ENCODE peak calls at places on chromosomes 6 and 20, in seven cellular contexts. One of them, this sample, is unnamed.

GRCh38 chr20:2449386-2449785 is 21.2 kb downstream of the SNRPB start:
- DNase-seq in A549: no peak
- DNase-seq in GM12865: no peak
- DNase-seq in psoas muscle: no peak
- DNase-seq in fibroblast of mammary gland: no peak
- DNase-seq in hepatocyte: no peak
- DNase-seq in PC-9: no peak
- DNase-seq in this sample: no peak

GRCh38 chr6:88565409-88565811 is 398.0 kb downstream of the RNGTT start:
- DNase-seq in A549: no peak
- DNase-seq in GM12865: no peak
- DNase-seq in psoas muscle: no peak
- DNase-seq in fibroblast of mammary gland: no peak
- DNase-seq in hepatocyte: no peak
- DNase-seq in PC-9: no peak
- DNase-seq in this sample: no peak

GRCh38 chr6:53794073-53794719 is 609 bp upstream of the LRRC1 start:
- DNase-seq in A549: peak; percentile 70
- DNase-seq in GM12865: peak; percentile 71
- DNase-seq in psoas muscle: peak; percentile 43
- DNase-seq in fibroblast of mammary gland: peak; percentile 75
- DNase-seq in hepatocyte: peak; percentile 90
- DNase-seq in PC-9: no peak
- DNase-seq in this sample: no peak

GRCh38 chr6:148513145-148514071 is 170.8 kb downstream of the SASH1 start:
- DNase-seq in A549: no peak
- DNase-seq in GM12865: no peak
- DNase-seq in psoas muscle: peak; percentile 40
- DNase-seq in fibroblast of mammary gland: peak; percentile 83
- DNase-seq in hepatocyte: no peak
- DNase-seq in PC-9: no peak
- DNase-seq in this sample: no peak

GRCh38 chr20:4069741-4070140 is 54.4 kb upstream of the RNF24 start:
- DNase-seq in A549: no peak
- DNase-seq in GM12865: no peak
- DNase-seq in psoas muscle: no peak
- DNase-seq in fibroblast of mammary gland: peak; percentile 85
- DNase-seq in hepatocyte: no peak
- DNase-seq in PC-9: no peak
- DNase-seq in this sample: no peak

GRCh38 chr6:37807656-37808055 is 11.9 kb upstream of the ZFAND3 start:
- DNase-seq in A549: no peak
- DNase-seq in GM12865: no peak
- DNase-seq in psoas muscle: peak; percentile 35
- DNase-seq in fibroblast of mammary gland: no peak
- DNase-seq in hepatocyte: no peak
- DNase-seq in PC-9: no peak
- DNase-seq in this sample: no peak

GRCh38 chr20:22716824-22717351 is 132.5 kb upstream of the FOXA2 start:
- DNase-seq in A549: peak; percentile 56
- DNase-seq in GM12865: no peak
- DNase-seq in psoas muscle: no peak
- DNase-seq in fibroblast of mammary gland: no peak
- DNase-seq in hepatocyte: no peak
- DNase-seq in PC-9: peak; percentile 81
- DNase-seq in this sample: no peak

GRCh38 chr20:37383229-37383989 is 37.5 kb downstream of the SRC start:
- DNase-seq in A549: peak; percentile 97
- DNase-seq in GM12865: no peak
- DNase-seq in psoas muscle: no peak
- DNase-seq in fibroblast of mammary gland: peak; percentile 85
- DNase-seq in hepatocyte: peak; percentile 28
- DNase-seq in PC-9: peak; percentile 24
- DNase-seq in this sample: no peak

GRCh38 chr6:41755895-41756294 is 8.7 kb upstream of the PGC start:
- DNase-seq in A549: no peak
- DNase-seq in GM12865: no peak
- DNase-seq in psoas muscle: no peak
- DNase-seq in fibroblast of mammary gland: no peak
- DNase-seq in hepatocyte: no peak
- DNase-seq in PC-9: no peak
- DNase-seq in this sample: no peak

GRCh38 chr6:124056884-124057283 is 253.2 kb downstream of the NKAIN2 start:
- DNase-seq in A549: no peak
- DNase-seq in GM12865: no peak
- DNase-seq in psoas muscle: no peak
- DNase-seq in fibroblast of mammary gland: no peak
- DNase-seq in hepatocyte: no peak
- DNase-seq in PC-9: no peak
- DNase-seq in this sample: no peak

GRCh38 chr20:17969884-17970409 is 1.1 kb downstream of the MGME1 start:
- DNase-seq in A549: no peak
- DNase-seq in GM12865: peak; percentile 82
- DNase-seq in psoas muscle: peak; percentile 26
- DNase-seq in fibroblast of mammary gland: peak; percentile 76
- DNase-seq in hepatocyte: peak; percentile 54
- DNase-seq in PC-9: no peak
- DNase-seq in this sample: no peak

GRCh38 chr6:36875250-36875633 is 639 bp upstream of the PPIL1 start:
- DNase-seq in A549: no peak
- DNase-seq in GM12865: no peak
- DNase-seq in psoas muscle: no peak
- DNase-seq in fibroblast of mammary gland: no peak
- DNase-seq in hepatocyte: no peak
- DNase-seq in PC-9: no peak
- DNase-seq in this sample: no peak

GRCh38 chr6:149608381-149608982 is 40.0 kb downstream of the KATNA1 start:
- DNase-seq in A549: no peak
- DNase-seq in GM12865: no peak
- DNase-seq in psoas muscle: no peak
- DNase-seq in fibroblast of mammary gland: no peak
- DNase-seq in hepatocyte: no peak
- DNase-seq in PC-9: no peak
- DNase-seq in this sample: no peak

GRCh38 chr6:42404494-42404893 is 47.2 kb downstream of the TRERF1 start:
- DNase-seq in A549: peak; percentile 53
- DNase-seq in GM12865: no peak
- DNase-seq in psoas muscle: peak; percentile 27
- DNase-seq in fibroblast of mammary gland: peak; percentile 80
- DNase-seq in hepatocyte: peak; percentile 80
- DNase-seq in PC-9: peak; percentile 78
- DNase-seq in this sample: no peak

GRCh38 chr6:132511159-132511835 is 1.6 kb downstream of the STX7 start:
- DNase-seq in A549: peak; percentile 2
- DNase-seq in GM12865: peak; percentile 59
- DNase-seq in psoas muscle: no peak
- DNase-seq in fibroblast of mammary gland: peak; percentile 28
- DNase-seq in hepatocyte: peak; percentile 47
- DNase-seq in PC-9: no peak
- DNase-seq in this sample: no peak

GRCh38 chr6:30564114-30564513 is 7.0 kb downstream of the PRR3 start:
- DNase-seq in A549: no peak
- DNase-seq in GM12865: no peak
- DNase-seq in psoas muscle: no peak
- DNase-seq in fibroblast of mammary gland: no peak
- DNase-seq in hepatocyte: no peak
- DNase-seq in PC-9: no peak
- DNase-seq in this sample: no peak

GRCh38 chr20:5131502-5131901 is 4.7 kb downstream of the CDS2 start:
- DNase-seq in A549: no peak
- DNase-seq in GM12865: peak; percentile 70
- DNase-seq in psoas muscle: no peak
- DNase-seq in fibroblast of mammary gland: no peak
- DNase-seq in hepatocyte: no peak
- DNase-seq in PC-9: no peak
- DNase-seq in this sample: no peak

GRCh38 chr6:47766445-47766844 is 15.4 kb upstream of the OPN5 start:
- DNase-seq in A549: no peak
- DNase-seq in GM12865: no peak
- DNase-seq in psoas muscle: no peak
- DNase-seq in fibroblast of mammary gland: no peak
- DNase-seq in hepatocyte: no peak
- DNase-seq in PC-9: no peak
- DNase-seq in this sample: no peak

GRCh38 chr6:125839879-125840278 is 49.1 kb downstream of the NCOA7 start:
- DNase-seq in A549: no peak
- DNase-seq in GM12865: no peak
- DNase-seq in psoas muscle: no peak
- DNase-seq in fibroblast of mammary gland: no peak
- DNase-seq in hepatocyte: no peak
- DNase-seq in PC-9: no peak
- DNase-seq in this sample: no peak

GRCh38 chr6:20377623-20378265 is 23.9 kb upstream of the E2F3 start:
- DNase-seq in A549: no peak
- DNase-seq in GM12865: peak; percentile 23
- DNase-seq in psoas muscle: no peak
- DNase-seq in fibroblast of mammary gland: peak; percentile 40
- DNase-seq in hepatocyte: no peak
- DNase-seq in PC-9: no peak
- DNase-seq in this sample: peak; percentile 45

DNA sequence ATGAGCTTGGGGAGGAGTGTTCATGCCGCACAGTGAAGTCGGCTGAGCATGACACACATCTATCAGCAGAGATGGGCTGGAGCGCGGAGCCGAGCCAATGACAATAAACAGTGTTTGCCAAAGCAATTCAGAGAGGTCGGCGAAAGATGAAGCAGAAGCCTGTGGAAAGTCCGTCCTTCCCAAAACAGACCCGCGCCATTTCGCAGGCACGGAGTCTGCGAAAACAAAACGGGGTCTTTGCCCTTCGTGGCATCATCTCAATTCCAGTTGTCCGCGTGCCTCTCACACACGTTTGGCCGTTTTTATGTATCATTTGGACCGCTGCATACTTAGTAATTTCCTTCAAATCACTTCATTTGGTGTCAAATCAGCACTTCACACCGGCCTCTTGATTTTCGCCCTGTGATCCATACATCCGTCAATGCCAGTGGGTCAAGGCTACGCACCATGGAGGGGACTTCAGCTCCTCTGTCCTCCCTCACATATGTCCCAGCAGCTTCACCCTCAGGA is 71.3 kb downstream of the SULF2 start:
- DNase-seq in A549: no peak
- DNase-seq in GM12865: no peak
- DNase-seq in psoas muscle: peak; percentile 52
- DNase-seq in fibroblast of mammary gland: peak; percentile 51
- DNase-seq in hepatocyte: no peak
- DNase-seq in PC-9: no peak
- DNase-seq in this sample: no peak
- H3K4me3 ChIP-seq in A549: no peak overlapping the region
- H3K4me3 ChIP-seq in GM12865: no peak overlapping the region
- H3K4me3 ChIP-seq in psoas muscle: no peak overlapping the region
- H3K4me3 ChIP-seq in fibroblast of mammary gland: no peak overlapping the region
- H3K4me3 ChIP-seq in hepatocyte: no peak overlapping the region
- H3K4me3 ChIP-seq in PC-9: no peak overlapping the region
- H3K4me3 ChIP-seq in this sample: no peak overlapping the region

GRCh38 chr6:8170754-8171153 is 68.4 kb upstream of the EEF1E1 start:
- DNase-seq in A549: no peak
- DNase-seq in GM12865: no peak
- DNase-seq in psoas muscle: no peak
- DNase-seq in fibroblast of mammary gland: no peak
- DNase-seq in hepatocyte: no peak
- DNase-seq in PC-9: no peak
- DNase-seq in this sample: no peak
- TF ChIP-seq CTCF in A549: no peak
- TF ChIP-seq CTCF in GM12865: no peak
- TF ChIP-seq CTCF in psoas muscle: no peak
- TF ChIP-seq CTCF in fibroblast of mammary gland: no peak
- TF ChIP-seq CTCF in hepatocyte: no peak
- TF ChIP-seq CTCF in PC-9: no peak
- TF ChIP-seq CTCF in this sample: no peak

GRCh38 chr20:32651537-32651936 is 22.2 kb downstream of the C20orf203 start:
- DNase-seq in A549: no peak
- DNase-seq in GM12865: no peak
- DNase-seq in psoas muscle: no peak
- DNase-seq in fibroblast of mammary gland: no peak
- DNase-seq in hepatocyte: peak; percentile 4
- DNase-seq in PC-9: peak; percentile 24
- DNase-seq in this sample: no peak

GRCh38 chr20:32650545-32650944 is 23.2 kb downstream of the C20orf203 start:
- DNase-seq in A549: no peak
- DNase-seq in GM12865: no peak
- DNase-seq in psoas muscle: no peak
- DNase-seq in fibroblast of mammary gland: no peak
- DNase-seq in hepatocyte: peak; percentile 8
- DNase-seq in PC-9: no peak
- DNase-seq in this sample: no peak

GRCh38 chr20:32646486-32646885 is 27.3 kb downstream of the C20orf203 start:
- DNase-seq in A549: no peak
- DNase-seq in GM12865: no peak
- DNase-seq in psoas muscle: no peak
- DNase-seq in fibroblast of mammary gland: no peak
- DNase-seq in hepatocyte: no peak
- DNase-seq in PC-9: no peak
- DNase-seq in this sample: no peak

GRCh38 chr20:32649697-32650471 is 23.9 kb downstream of the C20orf203 start:
- DNase-seq in A549: no peak
- DNase-seq in GM12865: no peak
- DNase-seq in psoas muscle: no peak
- DNase-seq in fibroblast of mammary gland: no peak
- DNase-seq in hepatocyte: peak; percentile 13
- DNase-seq in PC-9: no peak
- DNase-seq in this sample: no peak

DNA sequence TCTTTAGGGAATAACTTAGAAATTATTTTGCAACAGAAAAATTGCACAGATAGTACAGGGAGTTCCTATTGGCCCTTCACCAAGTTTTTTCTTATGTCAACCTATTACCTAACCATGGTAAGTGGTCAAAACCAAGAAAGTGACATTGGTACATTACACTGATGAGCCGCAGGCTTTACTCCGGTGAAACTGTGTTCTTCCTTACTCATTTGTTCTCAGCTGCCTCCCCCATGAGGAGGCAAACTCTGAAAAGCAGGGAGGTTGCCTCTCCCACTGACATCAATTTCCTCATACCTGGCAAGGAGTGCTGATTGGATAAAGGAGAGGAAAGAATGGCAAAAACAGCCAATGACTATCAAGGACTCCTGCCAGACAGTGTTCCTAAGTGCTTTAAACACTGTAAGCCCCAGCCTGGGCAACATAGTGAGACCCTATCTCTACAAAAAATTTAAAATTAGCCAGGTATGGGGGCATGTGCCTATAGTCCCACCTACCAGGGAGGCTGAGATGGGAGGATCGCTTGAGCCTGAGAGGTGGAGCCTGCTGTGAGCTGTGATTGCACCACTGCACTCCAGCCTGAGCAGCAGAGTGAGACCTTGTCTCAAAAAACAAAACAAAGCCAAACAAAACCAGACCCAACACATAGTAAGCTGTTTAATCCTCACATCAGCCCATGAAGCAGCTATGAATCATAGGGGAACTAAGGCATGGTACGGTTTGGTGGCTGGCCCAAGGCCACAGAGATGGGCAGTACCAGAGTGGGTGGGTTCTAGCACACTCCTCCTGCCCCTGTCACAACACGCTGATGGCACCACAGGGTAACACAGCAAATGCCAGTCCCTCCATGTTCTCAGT is 24.8 kb downstream of the C20orf203 start:
- DNase-seq in A549: peak; percentile 30
- DNase-seq in GM12865: no peak
- DNase-seq in psoas muscle: no peak
- DNase-seq in fibroblast of mammary gland: peak; percentile 23
- DNase-seq in hepatocyte: peak; percentile 43
- DNase-seq in PC-9: no peak
- DNase-seq in this sample: no peak
- H3K4me3 ChIP-seq in A549: no peak overlapping the region
- H3K4me3 ChIP-seq in GM12865: no peak overlapping the region
- H3K4me3 ChIP-seq in psoas muscle: no peak overlapping the region
- H3K4me3 ChIP-seq in fibroblast of mammary gland: no peak overlapping the region
- H3K4me3 ChIP-seq in hepatocyte: no peak overlapping the region
- H3K4me3 ChIP-seq in PC-9: no peak overlapping the region
- H3K4me3 ChIP-seq in this sample: no peak overlapping the region

GRCh38 chr6:5214570-5215052 is 46.1 kb downstream of the LYRM4 start:
- DNase-seq in A549: peak; percentile 25
- DNase-seq in GM12865: peak; percentile 56
- DNase-seq in psoas muscle: peak; percentile 29
- DNase-seq in fibroblast of mammary gland: peak; percentile 37
- DNase-seq in hepatocyte: peak; percentile 51
- DNase-seq in PC-9: no peak
- DNase-seq in this sample: no peak
- TF ChIP-seq CTCF in A549: peak; percentile 36
- TF ChIP-seq CTCF in GM12865: peak; percentile 76
- TF ChIP-seq CTCF in psoas muscle: peak; percentile 51
- TF ChIP-seq CTCF in fibroblast of mammary gland: peak; percentile 69
- TF ChIP-seq CTCF in hepatocyte: peak; percentile 64
- TF ChIP-seq CTCF in PC-9: peak; percentile 40
- TF ChIP-seq CTCF in this sample: peak; percentile 93